ENCODE peak calls at places on chromosomes 5 and 9, in six cellular contexts. O is pons; A is activated CD8-positive, alpha-beta memory T cell treated with anti-CD3 and anti-CD28 coated beads for 1 hour; S is adipocyte; E is Caco-2; Y is germinal center. L is an unnamed sample.

GRCh38 chr9:75658301-75658919 is 232.1 kb upstream of the PCSK5 start:
- DNase-seq in O (no peak), A (no peak), S (peak), E (no peak), Y (no peak), L (no peak)

GRCh38 chr9:80507611-80508010 is 935.8 kb downstream of the TLE4 start:
- DNase-seq in O (peak), A (no peak), S (no peak), E (no peak), Y (no peak), L (no peak)

GRCh38 chr5:128491291-128491690 is 46.8 kb downstream of the FBN2 start:
- DNase-seq in O (no peak), A (no peak), S (peak), E (no peak), Y (no peak), L (no peak)

GRCh38 chr5:119323630-119324000 is 32.2 kb upstream of the TNFAIP8 start:
- DNase-seq in O (no peak), A (no peak), S (peak), E (peak), Y (no peak), L (no peak)

GRCh38 chr5:122095158-122095557 is 17.1 kb upstream of the LOX start:
- DNase-seq in O (no peak), A (no peak), S (no peak), E (no peak), Y (no peak), L (no peak)

GRCh38 chr5:68886814-68887213 is 207.0 kb upstream of the SLC30A5 start:
- DNase-seq in O (no peak), A (no peak), S (no peak), E (no peak), Y (no peak), L (no peak)

GRCh38 chr9:134216449-134216951 is 52.1 kb upstream of the RNU6ATAC start:
- DNase-seq in O (no peak), A (no peak), S (no peak), E (no peak), Y (no peak), L (no peak)

GRCh38 chr5:43068037-43068436 is 27.9 kb upstream of the ANXA2R start:
- DNase-seq in O (no peak), A (no peak), S (no peak), E (no peak), Y (no peak), L (no peak)

GRCh38 chr9:77793909-77794308 is 145.8 kb upstream of the GNA14 start:
- DNase-seq in O (peak), A (no peak), S (peak), E (no peak), Y (no peak), L (no peak)